ENCODE peak calls at places on chromosome 6, in nine cellular contexts. One of them, this sample, is unnamed.

GRCh38 chr6:79040083-79040482 is 38.0 kb downstream of the PHIP start:
- DNase-seq in iPS-NIHi11: no peak
- DNase-seq in fibroblast of mammary gland: peak; percentile 51
- DNase-seq in progenitor cell of endocrine pancreas: no peak
- DNase-seq in COR-L47: no peak
- DNase-seq in GM03348: no peak
- DNase-seq in WERI-Rb-1: no peak
- DNase-seq in GM04504: no peak
- DNase-seq in SW 1271: no peak
- DNase-seq in this sample: no peak

GRCh38 chr6:33298773-33299236 is at the start of gene RGL2:
- DNase-seq in COR-L47: peak; percentile 67
- DNase-seq in WERI-Rb-1: peak; percentile 79
- DNase-seq in GM03348: peak; percentile 80
- DNase-seq in iPS-NIHi11: peak; percentile 55
- DNase-seq in progenitor cell of endocrine pancreas: no peak
- DNase-seq in fibroblast of mammary gland: no peak
- DNase-seq in SW 1271: peak; percentile 80
- DNase-seq in GM04504: peak; percentile 46
- DNase-seq in this sample: peak; percentile 26

GRCh38 chr6:103783344-103783743 is 1076.4 kb downstream of the HACE1 start:
- DNase-seq in COR-L47: peak; percentile 76
- DNase-seq in GM04504: no peak
- DNase-seq in fibroblast of mammary gland: no peak
- DNase-seq in GM03348: no peak
- DNase-seq in WERI-Rb-1: no peak
- DNase-seq in SW 1271: no peak
- DNase-seq in iPS-NIHi11: no peak
- DNase-seq in progenitor cell of endocrine pancreas: no peak
- DNase-seq in this sample: no peak

GRCh38 chr6:51855310-51856082 is 231.9 kb downstream of the PKHD1 start:
- DNase-seq in fibroblast of mammary gland: peak; percentile 63
- DNase-seq in iPS-NIHi11: peak; percentile 73
- DNase-seq in COR-L47: peak; percentile 84
- DNase-seq in SW 1271: peak; percentile 45
- DNase-seq in GM04504: peak; percentile 11
- DNase-seq in GM03348: peak; percentile 62
- DNase-seq in WERI-Rb-1: peak; percentile 86
- DNase-seq in progenitor cell of endocrine pancreas: no peak
- DNase-seq in this sample: peak; percentile 61

GRCh38 chr6:52984247-52984646 is 10.8 kb downstream of the GSTA4 start:
- DNase-seq in iPS-NIHi11: no peak
- DNase-seq in COR-L47: no peak
- DNase-seq in fibroblast of mammary gland: no peak
- DNase-seq in WERI-Rb-1: no peak
- DNase-seq in GM04504: no peak
- DNase-seq in progenitor cell of endocrine pancreas: no peak
- DNase-seq in SW 1271: no peak
- DNase-seq in GM03348: no peak
- DNase-seq in this sample: no peak

GRCh38 chr6:53484409-53485280 is 60.3 kb downstream of the GCLC start:
- DNase-seq in GM03348: peak; percentile 52
- DNase-seq in WERI-Rb-1: peak; percentile 69
- DNase-seq in COR-L47: peak; percentile 54
- DNase-seq in progenitor cell of endocrine pancreas: peak; percentile 38
- DNase-seq in GM04504: no peak
- DNase-seq in iPS-NIHi11: peak; percentile 47
- DNase-seq in fibroblast of mammary gland: peak; percentile 81
- DNase-seq in SW 1271: peak; percentile 48
- DNase-seq in this sample: peak; percentile 51

GRCh38 chr6:166736606-166737005 is 109.6 kb upstream of the RPS6KA2 start:
- DNase-seq in GM03348: no peak
- DNase-seq in COR-L47: no peak
- DNase-seq in iPS-NIHi11: no peak
- DNase-seq in SW 1271: peak; percentile 88
- DNase-seq in GM04504: no peak
- DNase-seq in progenitor cell of endocrine pancreas: no peak
- DNase-seq in fibroblast of mammary gland: peak; percentile 66
- DNase-seq in WERI-Rb-1: no peak
- DNase-seq in this sample: no peak

GRCh38 chr6:164039954-164040375 is 625.4 kb downstream of the QKI start:
- DNase-seq in GM03348: no peak
- DNase-seq in progenitor cell of endocrine pancreas: no peak
- DNase-seq in WERI-Rb-1: no peak
- DNase-seq in COR-L47: no peak
- DNase-seq in fibroblast of mammary gland: peak; percentile 10
- DNase-seq in SW 1271: no peak
- DNase-seq in GM04504: no peak
- DNase-seq in iPS-NIHi11: no peak
- DNase-seq in this sample: no peak

GRCh38 chr6:17101422-17102257 is at the start of gene STMND1:
- DNase-seq in progenitor cell of endocrine pancreas: no peak
- DNase-seq in COR-L47: peak; percentile 73
- DNase-seq in iPS-NIHi11: peak; percentile 64
- DNase-seq in GM03348: peak; percentile 40
- DNase-seq in WERI-Rb-1: peak; percentile 34
- DNase-seq in fibroblast of mammary gland: peak; percentile 20
- DNase-seq in GM04504: no peak
- DNase-seq in SW 1271: no peak
- DNase-seq in this sample: peak; percentile 59

GRCh38 chr6:170092826-170093225 is 198.1 kb downstream of the DLL1 start:
- DNase-seq in COR-L47: no peak
- DNase-seq in SW 1271: no peak
- DNase-seq in iPS-NIHi11: no peak
- DNase-seq in GM03348: no peak
- DNase-seq in progenitor cell of endocrine pancreas: no peak
- DNase-seq in GM04504: no peak
- DNase-seq in fibroblast of mammary gland: no peak
- DNase-seq in WERI-Rb-1: no peak
- DNase-seq in this sample: no peak

GRCh38 chr6:78500299-78501089 is 366.9 kb upstream of the IRAK1BP1 start:
- DNase-seq in GM04504: no peak
- DNase-seq in GM03348: no peak
- DNase-seq in fibroblast of mammary gland: no peak
- DNase-seq in progenitor cell of endocrine pancreas: no peak
- DNase-seq in WERI-Rb-1: no peak
- DNase-seq in SW 1271: no peak
- DNase-seq in COR-L47: no peak
- DNase-seq in iPS-NIHi11: no peak
- DNase-seq in this sample: no peak

GRCh38 chr6:107653183-107653580 is 163.3 kb downstream of the SOBP start:
- DNase-seq in iPS-NIHi11: no peak
- DNase-seq in WERI-Rb-1: no peak
- DNase-seq in progenitor cell of endocrine pancreas: no peak
- DNase-seq in fibroblast of mammary gland: no peak
- DNase-seq in SW 1271: no peak
- DNase-seq in COR-L47: no peak
- DNase-seq in GM04504: no peak
- DNase-seq in GM03348: no peak
- DNase-seq in this sample: peak; percentile 83

GRCh38 chr6:163404825-163405265 is 9.7 kb upstream of the QKI start:
- DNase-seq in COR-L47: no peak
- DNase-seq in SW 1271: no peak
- DNase-seq in GM03348: no peak
- DNase-seq in fibroblast of mammary gland: peak; percentile 59
- DNase-seq in progenitor cell of endocrine pancreas: no peak
- DNase-seq in iPS-NIHi11: no peak
- DNase-seq in WERI-Rb-1: no peak
- DNase-seq in GM04504: no peak
- DNase-seq in this sample: no peak

GRCh38 chr6:148235446-148235845 is 107.2 kb upstream of the SASH1 start:
- DNase-seq in fibroblast of mammary gland: peak; percentile 71
- DNase-seq in COR-L47: no peak
- DNase-seq in GM04504: no peak
- DNase-seq in progenitor cell of endocrine pancreas: no peak
- DNase-seq in GM03348: no peak
- DNase-seq in SW 1271: no peak
- DNase-seq in iPS-NIHi11: no peak
- DNase-seq in WERI-Rb-1: no peak
- DNase-seq in this sample: no peak

GRCh38 chr6:134079406-134079921 is 27.0 kb upstream of the SLC2A12 start:
- DNase-seq in iPS-NIHi11: no peak
- DNase-seq in fibroblast of mammary gland: no peak
- DNase-seq in WERI-Rb-1: no peak
- DNase-seq in GM03348: no peak
- DNase-seq in SW 1271: no peak
- DNase-seq in GM04504: no peak
- DNase-seq in COR-L47: no peak
- DNase-seq in progenitor cell of endocrine pancreas: no peak
- DNase-seq in this sample: no peak

This sample was measured in NCI-H1436.